ENCODE peak calls at places on chromosomes 16 and 17, in seven cellular contexts. W is IMR-90, M is H9, X is H1, R is mesendoderm, K is trophoblast cell, I is neuronal stem cell. O is an unnamed sample.

GRCh38 chr16:64589836-64590235 is 532.0 kb downstream of the CDH11 start:
- DNase-seq in W (peak; percentile 69), M (no peak), X (no peak), R (no peak), K (peak; percentile 0), I (no peak), O (peak; percentile 59)

GRCh38 chr17:82397449-82398335 is 20.5 kb upstream of the HEXD start:
- DNase-seq in W (no peak), M (no peak), X (no peak), R (no peak), K (no peak), I (no peak), O (no peak)

GRCh38 chr16:3641801-3642396 is 12.6 kb upstream of the DNASE1 start:
- DNase-seq in W (no peak), M (no peak), X (peak; percentile 34), R (no peak), K (no peak), I (no peak), O (no peak)

GRCh38 chr17:43019418-43019817 is 2.8 kb downstream of the VAT1 start:
- DNase-seq in W (no peak), M (no peak), X (no peak), R (no peak), K (no peak), I (no peak), O (peak; percentile 54)

GRCh38 chr17:56592487-56593072 is 919 bp upstream of the NOG start:
- DNase-seq in W (peak; percentile 39), M (peak; percentile 84), X (peak; percentile 93), R (peak; percentile 87), K (peak; percentile 85), I (peak; percentile 87), O (peak; percentile 82)

GRCh38 chr16:38941-39892 is 14.2 kb downstream of the POLR3K start:
- DNase-seq in W (no peak), M (no peak), X (no peak), R (no peak), K (no peak), I (no peak), O (no peak)

GRCh38 chr17:68759343-68760140 is 158.4 kb upstream of the FAM20A start:
- DNase-seq in W (peak; percentile 93), M (peak; percentile 95), X (peak; percentile 85), R (peak; percentile 96), K (peak; percentile 98), I (peak; percentile 78), O (peak; percentile 94)

GRCh38 chr17:8326591-8327583 is 12.8 kb upstream of the ODF4 start:
- DNase-seq in W (no peak), M (no peak), X (peak; percentile 74), R (peak; percentile 49), K (no peak), I (no peak), O (peak; percentile 45)

GRCh38 chr16:86823895-86824671 is 245.7 kb downstream of the FOXL1 start:
- DNase-seq in W (peak; percentile 74), M (no peak), X (no peak), R (no peak), K (no peak), I (no peak), O (peak; percentile 72)

GRCh38 chr17:79621151-79621940 is 10.5 kb upstream of the RBFOX3 start:
- DNase-seq in W (no peak), M (peak; percentile 25), X (peak; percentile 37), R (no peak), K (no peak), I (no peak), O (no peak)

GRCh38 chr17:45311762-45312476 is 4.9 kb downstream of the MAP3K14 start:
- DNase-seq in W (peak; percentile 63), M (no peak), X (no peak), R (peak; percentile 64), K (peak; percentile 84), I (no peak), O (peak; percentile 79)

GRCh38 chr17:60278237-60278636 is 113.7 kb downstream of the USP32 start:
- DNase-seq in W (no peak), M (no peak), X (no peak), R (no peak), K (no peak), I (no peak), O (no peak)

GRCh38 chr17:60284709-60285108 is 107.2 kb downstream of the USP32 start:
- DNase-seq in W (no peak), M (no peak), X (no peak), R (no peak), K (no peak), I (no peak), O (no peak)

GRCh38 chr17:60277258-60277657 is 114.7 kb downstream of the USP32 start:
- DNase-seq in W (no peak), M (no peak), X (no peak), R (no peak), K (no peak), I (no peak), O (no peak)

GRCh38 chr17:60280673-60281072 is 111.3 kb downstream of the USP32 start:
- DNase-seq in W (no peak), M (no peak), X (no peak), R (no peak), K (no peak), I (no peak), O (no peak)
- H3K23ac ChIP-seq in W (no peak overlapping the region), M (no peak overlapping the region), X (no peak overlapping the region), R (no peak overlapping the region), K (no peak overlapping the region), I (no peak overlapping the region), O (no peak overlapping the region)

DNA sequence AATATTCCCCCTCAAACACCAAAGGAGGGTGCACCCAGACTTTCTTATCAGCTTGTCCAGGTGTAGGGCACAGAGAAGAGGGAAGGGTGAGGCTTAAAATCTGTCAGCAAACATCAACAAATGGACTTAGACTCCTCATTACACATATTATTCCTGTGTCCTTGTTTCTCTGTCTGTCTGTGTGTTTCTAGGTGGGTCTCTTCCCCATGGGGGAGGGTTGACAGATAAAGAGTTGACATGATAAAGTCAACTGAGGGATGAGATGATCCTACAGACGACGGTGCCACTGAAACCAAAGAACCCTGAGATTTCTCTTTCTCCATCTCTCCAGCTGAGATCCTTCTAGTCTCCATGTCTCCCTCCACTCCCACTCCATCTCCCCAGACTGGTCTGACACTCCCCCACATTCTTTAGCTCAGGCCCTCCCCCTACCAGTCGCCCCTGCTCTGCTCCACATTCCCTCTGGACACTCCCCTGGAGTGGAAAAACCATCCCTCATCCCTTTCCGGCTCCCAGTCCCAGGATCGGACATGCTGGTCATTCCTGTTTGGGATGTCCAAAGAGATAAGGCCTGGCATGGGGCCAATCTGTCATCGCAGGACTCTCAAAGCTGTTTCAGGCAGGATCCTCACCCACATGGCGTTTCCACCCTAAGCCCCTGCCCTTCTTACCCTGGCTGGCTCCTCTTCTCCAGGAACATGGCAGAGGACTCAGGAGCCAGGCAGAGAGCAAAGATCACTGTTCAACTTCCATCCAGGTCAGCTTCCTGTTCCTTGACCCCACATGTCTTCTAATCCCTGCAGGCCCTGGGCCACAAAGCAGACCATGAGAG is 2.9 kb upstream of the ITGA3 start:
- DNase-seq in W (peak; percentile 38), M (no peak), X (no peak), R (no peak), K (peak; percentile 97), I (no peak), O (peak; percentile 72)
- H2AK5ac ChIP-seq in W (peak overlapping the region; percentile 99), M (no peak overlapping the region), X (no peak overlapping the region), R (no peak overlapping the region), K (peak overlapping the region; percentile 95), I (no peak overlapping the region), O (peak overlapping the region; percentile 87)

DNA sequence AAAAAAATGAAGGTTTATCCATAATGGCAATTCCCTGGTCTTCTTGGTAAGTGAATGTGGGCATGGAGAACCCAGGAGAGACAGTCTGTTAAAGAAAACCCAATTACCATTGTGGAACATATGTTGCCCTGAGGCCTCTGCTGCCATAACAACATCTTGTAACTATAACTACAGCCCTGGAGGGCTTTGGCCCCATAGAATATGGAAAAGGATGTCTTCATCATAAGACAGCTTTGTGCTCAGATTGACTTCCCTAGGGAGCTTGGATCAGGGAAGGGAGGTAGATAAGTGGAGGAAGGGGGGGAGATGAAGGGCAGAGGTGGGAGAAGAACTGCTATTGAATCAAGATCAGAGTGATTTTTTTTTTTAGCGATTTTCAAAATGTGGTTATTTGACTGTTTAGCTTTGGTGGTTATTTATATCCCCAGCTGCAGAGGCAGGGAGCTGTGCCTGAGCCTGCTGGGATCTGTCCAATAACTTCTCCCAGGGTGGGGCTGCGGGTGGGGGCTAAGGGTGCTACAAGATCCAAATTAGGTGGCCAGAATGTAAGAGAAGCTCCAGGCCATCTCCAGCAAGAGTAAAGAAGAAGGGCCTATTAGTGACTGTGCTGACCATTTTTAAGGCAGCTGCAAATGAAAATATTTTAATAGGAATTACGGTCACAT is 5.3 kb upstream of the KAT7 start:
- DNase-seq in W (no peak), M (no peak), X (no peak), R (no peak), K (no peak), I (no peak), O (no peak)
- H3K23ac ChIP-seq in W (no peak overlapping the region), M (no peak overlapping the region), X (no peak overlapping the region), R (no peak overlapping the region), K (no peak overlapping the region), I (no peak overlapping the region), O (no peak overlapping the region)

GRCh38 chr16:7362231-7362630 is 29.6 kb downstream of the RBFOX1 start:
- DNase-seq in W (no peak), M (no peak), X (no peak), R (no peak), K (no peak), I (no peak), O (no peak)

GRCh38 chr16:7366041-7366440 is 33.4 kb downstream of the RBFOX1 start:
- DNase-seq in W (no peak), M (no peak), X (no peak), R (no peak), K (no peak), I (no peak), O (no peak)

GRCh38 chr16:7361416-7362129 is 28.9 kb downstream of the RBFOX1 start:
- DNase-seq in W (no peak), M (no peak), X (no peak), R (no peak), K (no peak), I (no peak), O (no peak)

GRCh38 chr16:7364054-7364407 is 31.4 kb downstream of the RBFOX1 start:
- DNase-seq in W (no peak), M (no peak), X (no peak), R (peak; percentile 27), K (no peak), I (no peak), O (no peak)

GRCh38 chr16:7363397-7364053 is 30.9 kb downstream of the RBFOX1 start:
- DNase-seq in W (no peak), M (no peak), X (no peak), R (no peak), K (no peak), I (no peak), O (no peak)
- H2AK5ac ChIP-seq in W (no peak overlapping the region), M (no peak overlapping the region), X (no peak overlapping the region), R (no peak overlapping the region), K (no peak overlapping the region), I (no peak overlapping the region), O (no peak overlapping the region)

GRCh38 chr16:21684199-21684598 is 20.4 kb downstream of the OTOA start:
- DNase-seq in W (no peak), M (peak; percentile 58), X (peak; percentile 82), R (peak; percentile 43), K (no peak), I (no peak), O (no peak)
- H3K23ac ChIP-seq in W (no peak overlapping the region), M (no peak overlapping the region), X (no peak overlapping the region), R (no peak overlapping the region), K (no peak overlapping the region), I (no peak overlapping the region), O (peak overlapping the region; percentile 72)

O was measured in mesenchymal stem cell.